ENCODE peak calls at places on chromosomes 1 and 21, in seven cellular contexts. A, L, C, K, J, H and O are unnamed samples.

GRCh38 chr1:226584164-226584563 is 35.6 kb downstream of the STUM start:
- DNase-seq in J (no peak), L (no peak), K (no peak), A (no peak), C (no peak), H (no peak), O (no peak)

GRCh38 chr1:218330043-218330623 is 15.0 kb upstream of the TGFB2 start:
- DNase-seq in L (no peak), H (no peak), K (no peak), J (peak), C (peak), A (no peak), O (peak)

GRCh38 chr1:1068374-1069060 is 5.6 kb downstream of the RNF223 start:
- DNase-seq in H (no peak), A (peak), C (peak), L (peak), J (peak), K (no peak), O (peak)

GRCh38 chr21:45870421-45870820 is 111.1 kb upstream of the COL6A1 start:
- DNase-seq in J (no peak), L (no peak), C (no peak), H (no peak), K (no peak), A (no peak), O (no peak)

GRCh38 chr1:220012259-220012658 is 34.0 kb downstream of the EPRS1 start:
- DNase-seq in J (no peak), K (no peak), C (no peak), L (no peak), H (no peak), A (no peak), O (no peak)

GRCh38 chr1:229130028-229130668 is 140.8 kb upstream of the RAB4A start:
- DNase-seq in A (no peak), C (no peak), K (peak), H (no peak), L (no peak), J (no peak), O (no peak)

GRCh38 chr1:227356582-227357228 is 38.4 kb upstream of the CDC42BPA start:
- DNase-seq in H (no peak), J (peak), K (no peak), L (peak), C (peak), A (no peak), O (no peak)

GRCh38 chr21:46205766-46206162 is 21.5 kb upstream of the SPATC1L start:
- DNase-seq in L (no peak), J (no peak), C (no peak), H (no peak), A (no peak), K (no peak), O (no peak)

GRCh38 chr21:23638131-23638530 is 1969.2 kb downstream of the MRPL39 start:
- DNase-seq in A (no peak), H (no peak), K (no peak), C (no peak), L (no peak), J (no peak), O (no peak)

GRCh38 chr1:240219104-240219503 is 127.4 kb downstream of the FMN2 start:
- DNase-seq in A (no peak), H (no peak), C (no peak), L (no peak), K (no peak), J (no peak), O (no peak)

GRCh38 chr1:245546875-245547274 is 392.1 kb downstream of the KIF26B start:
- DNase-seq in C (no peak), A (no peak), J (no peak), L (no peak), H (no peak), K (no peak), O (no peak)

GRCh38 chr1:114033961-114034360 is 54.7 kb downstream of the OLFML3 start:
- DNase-seq in J (peak), C (no peak), A (no peak), K (no peak), L (no peak), H (no peak), O (no peak)

GRCh38 chr21:44926364-44927101 is 5.8 kb upstream of the ITGB2 start:
- DNase-seq in H (no peak), L (no peak), A (peak), K (peak), C (no peak), J (no peak), O (no peak)

GRCh38 chr1:169027607-169028320 is 78.7 kb upstream of the ATP1B1 start:
- DNase-seq in A (no peak), C (no peak), L (no peak), J (no peak), H (no peak), K (no peak), O (no peak)

GRCh38 chr1:81032973-81033425 is 767.7 kb upstream of the ADGRL2 start:
- DNase-seq in H (no peak), A (no peak), J (no peak), K (no peak), L (no peak), C (peak), O (no peak)

GRCh38 chr1:15942661-15943514 is 33.0 kb downstream of the ZBTB17 start:
- DNase-seq in A (no peak), J (no peak), C (no peak), L (no peak), H (no peak), K (no peak), O (no peak)

GRCh38 chr1:16153999-16154673 is 1.7 kb downstream of the EPHA2 start:
- DNase-seq in A (no peak), J (no peak), H (no peak), C (no peak), K (no peak), L (no peak), O (no peak)

GRCh38 chr1:166870584-166870983 is 5.5 kb downstream of the TADA1 start:
- DNase-seq in K (no peak), H (no peak), A (no peak), L (no peak), C (no peak), J (no peak), O (no peak)

GRCh38 chr1:9230869-9231533 is 3.6 kb upstream of the H6PD start:
- DNase-seq in J (no peak), H (no peak), K (no peak), A (no peak), L (no peak), C (no peak), O (no peak)

GRCh38 chr1:48790397-48790796 is 13.7 kb upstream of the BEND5 start:
- DNase-seq in A (no peak), C (no peak), L (no peak), K (no peak), H (no peak), J (no peak), O (no peak)

GRCh38 chr1:219554109-219554508 is 58.8 kb downstream of the ZC3H11B start:
- DNase-seq in L (no peak), J (no peak), K (no peak), C (no peak), A (no peak), H (no peak), O (no peak)

GRCh38 chr1:76861149-76861548 is 6.1 kb upstream of the ST6GALNAC5 start:
- DNase-seq in L (no peak), C (no peak), K (no peak), J (no peak), A (no peak), H (no peak), O (no peak)

GRCh38 chr1:27346991-27347627 is 5.3 kb downstream of the SYTL1 start:
- DNase-seq in K (no peak), A (no peak), H (no peak), C (no peak), L (peak), J (no peak), O (no peak)

GRCh38 chr1:91189096-91189495 is 167.3 kb upstream of the ZNF644 start:
- DNase-seq in K (no peak), J (no peak), A (no peak), L (no peak), H (no peak), C (no peak), O (no peak)

GRCh38 chr1:94309216-94309615 is 71.8 kb upstream of the ARHGAP29 start:
- DNase-seq in H (no peak), C (no peak), L (no peak), A (no peak), K (no peak), J (no peak), O (no peak)

GRCh38 chr1:166691476-166691875 is 147.8 kb upstream of the POGK start:
- DNase-seq in K (no peak), J (no peak), A (no peak), C (no peak), H (no peak), L (no peak), O (no peak)

GRCh38 chr1:109873278-109874175 is 37.1 kb upstream of the CSF1 start:
- DNase-seq in C (no peak), K (no peak), L (no peak), J (no peak), H (no peak), A (no peak), O (no peak)

GRCh38 chr1:200510228-200510623 is 100.4 kb upstream of the ZNF281 start:
- DNase-seq in J (peak), C (peak), K (peak), L (peak), A (peak), H (no peak), O (peak)

GRCh38 chr1:222459652-222460051 is 88.3 kb downstream of the HHIPL2 start:
- DNase-seq in J (no peak), L (no peak), C (no peak), K (no peak), A (no peak), H (no peak), O (no peak)

GRCh38 chr1:203813581-203814341 is 18.3 kb downstream of the ZBED6 start:
- DNase-seq in A (no peak), H (no peak), L (no peak), K (no peak), J (no peak), C (no peak), O (no peak)

GRCh38 chr1:193581338-193581737 is 394.9 kb upstream of the B3GALT2 start:
- DNase-seq in A (no peak), C (no peak), H (no peak), L (no peak), K (no peak), J (no peak), O (no peak)

GRCh38 chr1:77378723-77379533 is 97.1 kb downstream of the AK5 start:
- DNase-seq in H (no peak), J (peak), C (peak), K (peak), A (no peak), L (no peak), O (no peak)

GRCh38 chr1:110068646-110069301 is 1.7 kb downstream of the ALX3 start:
- DNase-seq in K (no peak), C (no peak), A (peak), H (no peak), J (peak), L (no peak), O (no peak)

GRCh38 chr1:9181990-9182783 is 52.4 kb upstream of the H6PD start:
- DNase-seq in C (no peak), K (peak), L (peak), A (no peak), H (no peak), J (peak), O (no peak)

GRCh38 chr1:65041014-65041413 is 74.7 kb upstream of the JAK1 start:
- DNase-seq in H (no peak), J (no peak), K (no peak), L (no peak), A (no peak), C (no peak), O (no peak)

GRCh38 chr1:100969336-100969735 is 56.2 kb downstream of the DPH5 start:
- DNase-seq in J (no peak), C (no peak), L (no peak), K (no peak), H (no peak), A (no peak), O (no peak)

GRCh38 chr1:169594391-169594790 is 8.1 kb upstream of the F5 start:
- DNase-seq in A (peak), J (no peak), K (no peak), H (no peak), C (no peak), L (no peak), O (no peak)

GRCh38 chr1:6358757-6359567 is 34.6 kb downstream of the ACOT7 start:
- DNase-seq in H (no peak), L (peak), K (no peak), A (peak), C (no peak), J (peak), O (no peak)